ENCODE peak calls at places on chromosomes 4 and X, in six cellular contexts. One of them, this sample, is unnamed.

GRCh38 chr4:88054909-88055308 is 47.5 kb downstream of the PKD2 start:
- DNase-seq in ureter: no peak
- DNase-seq in RWPE1: peak
- DNase-seq in heart right ventricle: peak
- DNase-seq in HT1080: peak
- DNase-seq in stimulated activated CD8-positive, alpha-beta memory T cell treated with anti-CD3 and anti-CD28 coated beads, Interleukin-7, amount 100 ng/mL, for 1 hour: no peak
- DNase-seq in this sample: peak

GRCh38 chr4:19944806-19945205 is 306.9 kb upstream of the SLIT2 start:
- DNase-seq in RWPE1: no peak
- DNase-seq in heart right ventricle: no peak
- DNase-seq in stimulated activated CD8-positive, alpha-beta memory T cell treated with anti-CD3 and anti-CD28 coated beads, Interleukin-7, amount 100 ng/mL, for 1 hour: no peak
- DNase-seq in ureter: no peak
- DNase-seq in HT1080: no peak
- DNase-seq in this sample: no peak

GRCh38 chrX:25344191-25344936 is 328.6 kb upstream of the ARX start:
- DNase-seq in HT1080: no peak
- DNase-seq in RWPE1: no peak
- DNase-seq in ureter: no peak
- DNase-seq in heart right ventricle: no peak
- DNase-seq in stimulated activated CD8-positive, alpha-beta memory T cell treated with anti-CD3 and anti-CD28 coated beads, Interleukin-7, amount 100 ng/mL, for 1 hour: no peak
- DNase-seq in this sample: no peak

GRCh38 chrX:85004255-85004654 is 578 bp downstream of the APOOL start:
- DNase-seq in heart right ventricle: no peak
- DNase-seq in HT1080: no peak
- DNase-seq in stimulated activated CD8-positive, alpha-beta memory T cell treated with anti-CD3 and anti-CD28 coated beads, Interleukin-7, amount 100 ng/mL, for 1 hour: no peak
- DNase-seq in RWPE1: peak
- DNase-seq in ureter: no peak
- DNase-seq in this sample: peak

GRCh38 chrX:18961686-18962085 is 22.2 kb downstream of the PHKA2 start:
- DNase-seq in heart right ventricle: no peak
- DNase-seq in RWPE1: no peak
- DNase-seq in ureter: no peak
- DNase-seq in HT1080: peak
- DNase-seq in stimulated activated CD8-positive, alpha-beta memory T cell treated with anti-CD3 and anti-CD28 coated beads, Interleukin-7, amount 100 ng/mL, for 1 hour: no peak
- DNase-seq in this sample: peak

GRCh38 chr4:118682928-118683327 is 2.3 kb upstream of the METTL14 start:
- DNase-seq in ureter: no peak
- DNase-seq in RWPE1: peak
- DNase-seq in stimulated activated CD8-positive, alpha-beta memory T cell treated with anti-CD3 and anti-CD28 coated beads, Interleukin-7, amount 100 ng/mL, for 1 hour: no peak
- DNase-seq in heart right ventricle: no peak
- DNase-seq in HT1080: peak
- DNase-seq in this sample: peak

GRCh38 chr4:137519406-137519805 is 12.9 kb downstream of the PCDH18 start:
- DNase-seq in HT1080: peak
- DNase-seq in RWPE1: no peak
- DNase-seq in ureter: no peak
- DNase-seq in stimulated activated CD8-positive, alpha-beta memory T cell treated with anti-CD3 and anti-CD28 coated beads, Interleukin-7, amount 100 ng/mL, for 1 hour: no peak
- DNase-seq in heart right ventricle: no peak
- DNase-seq in this sample: peak

GRCh38 chrX:21749924-21750323 is 8.0 kb downstream of the SMPX start:
- DNase-seq in ureter: no peak
- DNase-seq in HT1080: no peak
- DNase-seq in stimulated activated CD8-positive, alpha-beta memory T cell treated with anti-CD3 and anti-CD28 coated beads, Interleukin-7, amount 100 ng/mL, for 1 hour: no peak
- DNase-seq in heart right ventricle: no peak
- DNase-seq in RWPE1: no peak
- DNase-seq in this sample: no peak

GRCh38 chr4:185878633-185879032 is 66.6 kb upstream of the SORBS2 start:
- DNase-seq in HT1080: no peak
- DNase-seq in heart right ventricle: no peak
- DNase-seq in stimulated activated CD8-positive, alpha-beta memory T cell treated with anti-CD3 and anti-CD28 coated beads, Interleukin-7, amount 100 ng/mL, for 1 hour: no peak
- DNase-seq in ureter: no peak
- DNase-seq in RWPE1: no peak
- DNase-seq in this sample: no peak

GRCh38 chr4:118338981-118339765 is 13.6 kb downstream of the PRSS12 start:
- DNase-seq in HT1080: peak
- DNase-seq in stimulated activated CD8-positive, alpha-beta memory T cell treated with anti-CD3 and anti-CD28 coated beads, Interleukin-7, amount 100 ng/mL, for 1 hour: no peak
- DNase-seq in RWPE1: no peak
- DNase-seq in ureter: no peak
- DNase-seq in heart right ventricle: no peak
- DNase-seq in this sample: peak

GRCh38 chrX:103197721-103198306 is 17.1 kb upstream of the BEX4 start:
- DNase-seq in ureter: no peak
- DNase-seq in HT1080: peak
- DNase-seq in heart right ventricle: no peak
- DNase-seq in RWPE1: peak
- DNase-seq in stimulated activated CD8-positive, alpha-beta memory T cell treated with anti-CD3 and anti-CD28 coated beads, Interleukin-7, amount 100 ng/mL, for 1 hour: no peak
- DNase-seq in this sample: peak

GRCh38 chr4:2790583-2791517 is 2.0 kb upstream of the SH3BP2 start:
- DNase-seq in HT1080: no peak
- DNase-seq in ureter: peak
- DNase-seq in RWPE1: no peak
- DNase-seq in stimulated activated CD8-positive, alpha-beta memory T cell treated with anti-CD3 and anti-CD28 coated beads, Interleukin-7, amount 100 ng/mL, for 1 hour: no peak
- DNase-seq in heart right ventricle: no peak
- DNase-seq in this sample: no peak

GRCh38 chr4:113064244-113064643 is 14.8 kb downstream of the ANK2 start:
- DNase-seq in HT1080: no peak
- DNase-seq in stimulated activated CD8-positive, alpha-beta memory T cell treated with anti-CD3 and anti-CD28 coated beads, Interleukin-7, amount 100 ng/mL, for 1 hour: no peak
- DNase-seq in ureter: no peak
- DNase-seq in heart right ventricle: no peak
- DNase-seq in RWPE1: no peak
- DNase-seq in this sample: no peak

GRCh38 chr4:138977525-138977924 is 38.1 kb upstream of the NOCT start:
- DNase-seq in ureter: no peak
- DNase-seq in HT1080: no peak
- DNase-seq in stimulated activated CD8-positive, alpha-beta memory T cell treated with anti-CD3 and anti-CD28 coated beads, Interleukin-7, amount 100 ng/mL, for 1 hour: no peak
- DNase-seq in heart right ventricle: no peak
- DNase-seq in RWPE1: no peak
- DNase-seq in this sample: no peak

GRCh38 chr4:142350886-142351285 is 495.2 kb downstream of the INPP4B start:
- DNase-seq in ureter: peak
- DNase-seq in RWPE1: no peak
- DNase-seq in heart right ventricle: no peak
- DNase-seq in HT1080: no peak
- DNase-seq in stimulated activated CD8-positive, alpha-beta memory T cell treated with anti-CD3 and anti-CD28 coated beads, Interleukin-7, amount 100 ng/mL, for 1 hour: no peak
- DNase-seq in this sample: peak

GRCh38 chrX:22952011-22952410 is 47.7 kb upstream of the DDX53 start:
- DNase-seq in heart right ventricle: no peak
- DNase-seq in stimulated activated CD8-positive, alpha-beta memory T cell treated with anti-CD3 and anti-CD28 coated beads, Interleukin-7, amount 100 ng/mL, for 1 hour: no peak
- DNase-seq in ureter: no peak
- DNase-seq in HT1080: peak
- DNase-seq in RWPE1: no peak
- DNase-seq in this sample: peak

GRCh38 chrX:44042731-44043130 is 69.5 kb upstream of the NDP start:
- DNase-seq in RWPE1: no peak
- DNase-seq in stimulated activated CD8-positive, alpha-beta memory T cell treated with anti-CD3 and anti-CD28 coated beads, Interleukin-7, amount 100 ng/mL, for 1 hour: no peak
- DNase-seq in HT1080: no peak
- DNase-seq in heart right ventricle: peak
- DNase-seq in ureter: no peak
- DNase-seq in this sample: peak

GRCh38 chr4:124431663-124432192 is 280.8 kb downstream of the ANKRD50 start:
- DNase-seq in stimulated activated CD8-positive, alpha-beta memory T cell treated with anti-CD3 and anti-CD28 coated beads, Interleukin-7, amount 100 ng/mL, for 1 hour: no peak
- DNase-seq in RWPE1: no peak
- DNase-seq in ureter: no peak
- DNase-seq in HT1080: no peak
- DNase-seq in heart right ventricle: no peak
- DNase-seq in this sample: no peak

GRCh38 chr4:76449362-76449767 is 14.3 kb downstream of the SHROOM3 start:
- DNase-seq in ureter: no peak
- DNase-seq in HT1080: peak
- DNase-seq in heart right ventricle: no peak
- DNase-seq in RWPE1: no peak
- DNase-seq in stimulated activated CD8-positive, alpha-beta memory T cell treated with anti-CD3 and anti-CD28 coated beads, Interleukin-7, amount 100 ng/mL, for 1 hour: no peak
- DNase-seq in this sample: peak

GRCh38 chr4:7754565-7755262 is 184.9 kb downstream of the AFAP1 start:
- DNase-seq in RWPE1: no peak
- DNase-seq in stimulated activated CD8-positive, alpha-beta memory T cell treated with anti-CD3 and anti-CD28 coated beads, Interleukin-7, amount 100 ng/mL, for 1 hour: no peak
- DNase-seq in HT1080: no peak
- DNase-seq in ureter: no peak
- DNase-seq in heart right ventricle: no peak
- DNase-seq in this sample: no peak

GRCh38 chr4:38322709-38323108 is 341.3 kb upstream of the KLF3 start:
- DNase-seq in stimulated activated CD8-positive, alpha-beta memory T cell treated with anti-CD3 and anti-CD28 coated beads, Interleukin-7, amount 100 ng/mL, for 1 hour: no peak
- DNase-seq in heart right ventricle: peak
- DNase-seq in RWPE1: peak
- DNase-seq in ureter: no peak
- DNase-seq in HT1080: peak
- DNase-seq in this sample: peak

GRCh38 chr4:2745981-2746806 is 9.9 kb downstream of the TNIP2 start:
- DNase-seq in ureter: no peak
- DNase-seq in HT1080: peak
- DNase-seq in stimulated activated CD8-positive, alpha-beta memory T cell treated with anti-CD3 and anti-CD28 coated beads, Interleukin-7, amount 100 ng/mL, for 1 hour: peak
- DNase-seq in heart right ventricle: peak
- DNase-seq in RWPE1: peak
- DNase-seq in this sample: no peak

GRCh38 chr4:76984788-76985211 is 35.2 kb downstream of the SEPTIN11 start:
- DNase-seq in heart right ventricle: peak
- DNase-seq in RWPE1: peak
- DNase-seq in ureter: peak
- DNase-seq in stimulated activated CD8-positive, alpha-beta memory T cell treated with anti-CD3 and anti-CD28 coated beads, Interleukin-7, amount 100 ng/mL, for 1 hour: no peak
- DNase-seq in HT1080: peak
- DNase-seq in this sample: peak

GRCh38 chrX:11244641-11245040 is 48.6 kb upstream of the AMELX start:
- DNase-seq in HT1080: no peak
- DNase-seq in ureter: peak
- DNase-seq in stimulated activated CD8-positive, alpha-beta memory T cell treated with anti-CD3 and anti-CD28 coated beads, Interleukin-7, amount 100 ng/mL, for 1 hour: no peak
- DNase-seq in RWPE1: peak
- DNase-seq in heart right ventricle: peak
- DNase-seq in this sample: peak

GRCh38 chrX:40320819-40321218 is 223.1 kb upstream of the BCOR start:
- DNase-seq in ureter: no peak
- DNase-seq in heart right ventricle: no peak
- DNase-seq in stimulated activated CD8-positive, alpha-beta memory T cell treated with anti-CD3 and anti-CD28 coated beads, Interleukin-7, amount 100 ng/mL, for 1 hour: no peak
- DNase-seq in RWPE1: no peak
- DNase-seq in HT1080: no peak
- DNase-seq in this sample: no peak

GRCh38 chrX:128634754-128635153 is 582.6 kb upstream of the ACTRT1 start:
- DNase-seq in HT1080: no peak
- DNase-seq in stimulated activated CD8-positive, alpha-beta memory T cell treated with anti-CD3 and anti-CD28 coated beads, Interleukin-7, amount 100 ng/mL, for 1 hour: no peak
- DNase-seq in heart right ventricle: no peak
- DNase-seq in ureter: no peak
- DNase-seq in RWPE1: no peak
- DNase-seq in this sample: no peak

GRCh38 chr4:145732895-145733880 is 53.2 kb downstream of the C4orf51 start:
- DNase-seq in stimulated activated CD8-positive, alpha-beta memory T cell treated with anti-CD3 and anti-CD28 coated beads, Interleukin-7, amount 100 ng/mL, for 1 hour: peak
- DNase-seq in HT1080: peak
- DNase-seq in heart right ventricle: peak
- DNase-seq in ureter: peak
- DNase-seq in RWPE1: peak
- DNase-seq in this sample: peak

This sample was measured in fibroblast of the aortic adventitia.